ENCODE peak calls at places on chromosome 12, in four cellular contexts. I is HCT116; D is cardiac septum; M is CD4-positive, alpha-beta T cell. R is an unnamed sample.

GRCh38 chr12:4287325-4288290 is 14.0 kb downstream of the CCND2 start:
- DNase-seq in I (no peak), D (peak), M (no peak), R (peak)

GRCh38 chr12:116662612-116663144 is 75.2 kb downstream of the SPRING1 start:
- DNase-seq in I (no peak), D (no peak), M (no peak), R (peak)

GRCh38 chr12:3135522-3136461 is 58.6 kb downstream of the TSPAN9 start:
- DNase-seq in I (peak), D (no peak), M (peak), R (no peak)

GRCh38 chr12:132773077-132774020 is 11.7 kb upstream of the ANKLE2 start:
- DNase-seq in I (no peak), D (no peak), M (no peak), R (no peak)

GRCh38 chr12:8648598-8649205 is 13.9 kb downstream of the MFAP5 start:
- DNase-seq in I (no peak), D (no peak), M (peak), R (no peak)

GRCh38 chr12:53214687-53215455 is 7.8 kb upstream of the ITGB7 start:
- DNase-seq in I (no peak), D (peak), M (no peak), R (no peak)

GRCh38 chr12:82047480-82047879 is 288.3 kb upstream of the PPFIA2 start:
- DNase-seq in I (no peak), D (no peak), M (no peak), R (no peak)

GRCh38 chr12:117047810-117048584 is 51.2 kb downstream of the TESC start:
- DNase-seq in I (no peak), D (no peak), M (no peak), R (no peak)

GRCh38 chr12:68180792-68181744 is 21.5 kb upstream of the IFNG start:
- DNase-seq in I (no peak), D (no peak), M (no peak), R (no peak)

GRCh38 chr12:121613424-121613823 is 12.9 kb upstream of the ORAI1 start:
- DNase-seq in I (no peak), D (no peak), M (no peak), R (no peak)

GRCh38 chr12:113092478-113093408 is 36.2 kb downstream of the DTX1 start:
- DNase-seq in I (no peak), D (no peak), M (no peak), R (no peak)

GRCh38 chr12:78209851-78210493 is 379.3 kb downstream of the NAV3 start:
- DNase-seq in I (no peak), D (no peak), M (no peak), R (no peak)